ENCODE peak calls at places on chromosomes 12 and 14, in four cellular contexts. H is A549, X is K562, J is GM12878. F is an unnamed sample.

GRCh38 chr12:45305904-45306303 is 90.0 kb downstream of the ANO6 start:
- DNase-seq in H (no peak), X (no peak), J (no peak), F (no peak)

GRCh38 chr12:84856156-84856900 is 56.3 kb downstream of the SLC6A15 start:
- DNase-seq in H (no peak), X (no peak), J (no peak), F (no peak)

GRCh38 chr12:121238604-121239334 is 28.8 kb downstream of the P2RX4 start:
- DNase-seq in H (no peak), X (no peak), J (no peak), F (no peak)

GRCh38 chr12:121765573-121765972 is 27.9 kb downstream of the RHOF start:
- DNase-seq in H (no peak), X (peak), J (no peak), F (peak)

GRCh38 chr14:89445252-89445973 is 28.4 kb upstream of the FOXN3 start:
- DNase-seq in H (no peak), X (no peak), J (no peak), F (peak)

GRCh38 chr14:28142400-28143015 is 624.1 kb upstream of the FOXG1 start:
- DNase-seq in H (peak), X (no peak), J (no peak), F (no peak)

GRCh38 chr14:20969336-20969735 is 14.0 kb downstream of the RNASE2 start:
- DNase-seq in H (no peak), X (no peak), J (no peak), F (no peak)

GRCh38 chr12:111803038-111803626 is 36.4 kb downstream of the ALDH2 start:
- DNase-seq in H (no peak), X (no peak), J (no peak), F (no peak)

GRCh38 chr14:32468955-32469354 is 139.9 kb downstream of the AKAP6 start:
- DNase-seq in H (peak), X (no peak), J (no peak), F (peak)

GRCh38 chr12:50458606-50459005 is 46.2 kb upstream of the DIP2B start:
- DNase-seq in H (no peak), X (no peak), J (no peak), F (peak)

GRCh38 chr14:72736791-72737559 is 156.9 kb downstream of the DPF3 start:
- DNase-seq in H (no peak), X (no peak), J (no peak), F (no peak)

GRCh38 chr14:90911121-90911520 is 94.9 kb upstream of the TTC7B start:
- DNase-seq in H (peak), X (no peak), J (no peak), F (no peak)

GRCh38 chr14:100615736-100616695 is 28.8 kb upstream of the BEGAIN start:
- DNase-seq in H (no peak), X (no peak), J (no peak), F (no peak)

GRCh38 chr12:52740591-52740990 is 36.6 kb downstream of the KRT76 start:
- DNase-seq in H (peak), X (no peak), J (no peak), F (no peak)

DNA sequence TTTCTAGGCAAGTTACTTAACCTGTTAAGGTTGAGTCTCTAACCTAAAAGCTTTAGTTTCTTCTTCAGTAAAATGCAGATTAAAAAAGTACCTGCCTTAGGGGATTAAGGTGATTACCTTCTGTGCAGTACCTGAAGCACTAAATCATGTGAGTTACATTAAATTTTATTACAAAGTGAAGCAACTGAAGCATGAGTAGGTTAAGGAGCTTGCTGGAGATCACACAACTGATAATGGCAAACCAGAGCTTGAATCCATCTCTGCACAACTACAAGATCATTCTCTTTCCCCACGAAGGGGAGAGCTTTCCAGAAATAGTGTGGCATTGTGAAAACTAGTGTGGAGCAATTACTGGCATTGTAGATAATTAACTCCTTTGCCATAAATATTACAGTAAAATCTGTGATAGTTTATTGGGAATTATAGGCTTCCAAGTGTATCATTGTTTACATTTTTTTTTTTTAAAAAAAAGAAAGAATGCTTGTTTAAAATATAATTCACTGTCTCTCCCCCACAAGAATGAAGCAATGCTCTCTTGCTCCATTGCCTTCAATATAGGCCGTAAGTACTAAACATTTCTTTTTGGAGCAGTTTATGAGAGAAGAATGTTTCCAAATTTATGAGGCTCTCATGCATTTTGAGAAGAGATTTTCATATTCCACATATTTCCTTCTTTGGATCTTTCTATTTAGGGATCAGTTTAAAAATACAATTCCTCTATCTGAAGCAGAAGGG is 20.5 kb downstream of the SLC38A2 start:
- DNase-seq in H (no peak), X (no peak), J (no peak), F (no peak)
- TF ChIP-seq RCOR1 in H (no peak), X (no peak), J (no peak), F (no peak)

DNA sequence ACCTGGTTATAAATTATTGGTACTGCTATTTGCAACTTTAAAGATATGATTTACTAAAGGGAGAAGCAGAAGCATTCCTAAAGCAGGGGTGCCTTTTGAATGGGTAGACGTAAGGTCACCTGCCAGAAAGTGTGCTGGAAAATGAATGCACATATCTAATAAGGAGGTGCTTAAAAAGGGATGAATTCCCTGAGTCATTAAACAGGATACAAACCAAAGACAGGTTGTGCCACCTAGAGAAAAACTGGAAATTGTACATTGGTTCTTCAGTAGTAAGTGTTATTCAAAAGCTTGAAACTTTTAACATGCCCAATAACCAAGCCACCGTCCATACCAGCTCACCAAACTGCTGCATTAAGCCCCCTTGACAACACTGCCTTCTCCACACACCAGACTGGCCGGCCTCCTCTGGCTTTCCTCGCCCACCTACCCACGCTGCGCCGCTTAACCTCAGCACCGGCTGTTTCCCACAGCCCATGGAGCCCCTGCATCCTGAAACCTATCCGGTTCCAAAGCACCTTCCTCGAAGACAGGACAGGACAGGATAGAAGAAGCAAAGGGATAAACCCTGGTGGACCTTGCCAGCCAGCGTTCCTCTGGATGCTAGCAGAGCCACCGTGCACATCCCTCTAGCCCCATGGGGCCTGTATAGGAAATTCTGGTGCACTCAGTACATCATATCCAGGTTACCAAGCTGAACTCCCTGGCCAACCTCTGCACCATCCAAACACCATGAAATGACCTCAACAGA is 201.5 kb upstream of the CAND1 start:
- DNase-seq in H (peak), X (no peak), J (no peak), F (no peak)
- TF ChIP-seq CTCF in H (no peak), X (no peak), J (no peak), F (no peak)

GRCh38 chr12:47746523-47746922 is 12.2 kb downstream of the RAPGEF3 start:
- DNase-seq in H (no peak), X (no peak), J (no peak), F (no peak)

GRCh38 chr12:47744778-47745436 is 13.8 kb downstream of the RAPGEF3 start:
- DNase-seq in H (no peak), X (no peak), J (no peak), F (no peak)

GRCh38 chr12:47744005-47744651 is 14.6 kb downstream of the RAPGEF3 start:
- DNase-seq in H (peak), X (peak), J (no peak), F (no peak)

GRCh38 chr12:47746073-47746472 is 12.6 kb downstream of the RAPGEF3 start:
- DNase-seq in H (no peak), X (no peak), J (no peak), F (no peak)

GRCh38 chr12:47745485-47746041 is 13.1 kb downstream of the RAPGEF3 start:
- DNase-seq in H (no peak), X (no peak), J (no peak), F (no peak)
- TF ChIP-seq CEBPB in H (no peak), X (no peak), J (no peak), F (no peak)

DNA sequence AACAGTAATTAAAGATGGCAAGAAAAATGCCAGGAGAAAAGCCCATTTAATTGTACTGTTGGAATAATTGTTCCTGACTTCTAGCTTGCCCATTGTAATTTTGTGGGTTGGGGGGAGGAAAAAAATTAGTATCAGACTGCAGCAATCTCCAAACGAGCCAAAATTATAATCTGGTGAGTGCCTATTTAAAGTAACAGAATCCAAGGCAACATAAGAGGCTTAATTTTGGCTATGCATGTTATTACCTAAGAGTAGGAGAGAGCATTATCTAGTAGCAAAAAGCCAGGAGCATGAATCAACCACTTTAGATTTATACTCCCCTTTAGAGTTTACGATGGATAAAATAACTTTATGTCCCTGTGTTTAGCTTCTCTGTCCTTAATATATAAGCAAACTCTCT is 14.6 kb upstream of the DENND5B start:
- DNase-seq in H (no peak), X (no peak), J (no peak), F (no peak)
- TF ChIP-seq RCOR1 in H (no peak), X (no peak), J (no peak), F (no peak)

DNA sequence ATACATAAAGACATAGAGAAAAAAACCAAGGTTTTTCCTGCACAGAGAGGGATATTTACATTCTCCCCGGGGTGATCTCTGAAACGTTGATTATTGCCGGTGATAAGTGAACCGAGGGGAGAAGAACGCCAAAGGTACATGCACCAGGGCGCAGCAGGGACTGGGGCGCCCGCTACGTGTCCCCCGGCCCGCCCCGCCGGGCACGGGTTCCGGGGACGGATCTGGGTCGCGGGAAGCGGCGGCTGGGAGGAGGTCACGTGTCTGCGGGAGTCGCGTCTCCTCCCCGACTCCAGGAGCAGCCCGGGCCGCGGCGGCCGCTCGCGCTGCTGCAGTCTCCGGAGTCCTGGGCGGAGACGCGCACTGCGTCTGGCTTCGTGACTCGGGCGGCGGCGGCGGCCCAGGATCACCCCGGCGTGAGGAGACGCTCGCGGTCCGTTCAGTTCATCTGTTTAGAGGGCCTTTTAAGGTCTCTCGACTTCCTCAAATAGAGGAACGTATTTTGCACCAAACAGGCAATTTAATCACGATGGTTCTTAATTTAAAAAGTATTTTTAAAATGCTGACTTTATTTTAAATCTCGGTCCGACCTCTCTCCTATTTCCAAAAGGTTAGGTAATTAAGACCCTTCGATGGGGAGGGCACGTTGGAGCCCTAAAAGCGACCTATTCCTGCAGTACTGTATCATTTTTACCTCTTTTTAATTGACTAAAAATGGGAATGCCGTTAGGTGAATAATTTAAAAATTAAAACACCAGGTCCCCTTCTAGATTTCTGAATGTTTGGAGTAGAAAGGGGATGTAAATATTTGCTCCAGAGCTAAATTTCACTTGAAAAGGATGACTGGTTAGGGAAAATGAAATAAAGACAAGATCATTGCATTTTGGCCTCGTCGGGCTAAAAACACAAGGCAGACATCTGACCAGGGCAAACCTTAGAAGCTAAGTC is 1.8 kb upstream of the BHLHE41 start:
- DNase-seq in H (peak), X (peak), J (no peak), F (peak)
- TF ChIP-seq CTCF in H (no peak), X (no peak), J (no peak), F (no peak)

GRCh38 chr12:79360936-79361335 is 329.8 kb downstream of the PAWR start:
- DNase-seq in H (no peak), X (no peak), J (no peak), F (no peak)

GRCh38 chr12:79360269-79360668 is 330.5 kb downstream of the PAWR start:
- DNase-seq in H (no peak), X (no peak), J (no peak), F (no peak)

GRCh38 chr12:79364197-79364596 is 326.6 kb downstream of the PAWR start:
- DNase-seq in H (peak), X (peak), J (no peak), F (no peak)

DNA sequence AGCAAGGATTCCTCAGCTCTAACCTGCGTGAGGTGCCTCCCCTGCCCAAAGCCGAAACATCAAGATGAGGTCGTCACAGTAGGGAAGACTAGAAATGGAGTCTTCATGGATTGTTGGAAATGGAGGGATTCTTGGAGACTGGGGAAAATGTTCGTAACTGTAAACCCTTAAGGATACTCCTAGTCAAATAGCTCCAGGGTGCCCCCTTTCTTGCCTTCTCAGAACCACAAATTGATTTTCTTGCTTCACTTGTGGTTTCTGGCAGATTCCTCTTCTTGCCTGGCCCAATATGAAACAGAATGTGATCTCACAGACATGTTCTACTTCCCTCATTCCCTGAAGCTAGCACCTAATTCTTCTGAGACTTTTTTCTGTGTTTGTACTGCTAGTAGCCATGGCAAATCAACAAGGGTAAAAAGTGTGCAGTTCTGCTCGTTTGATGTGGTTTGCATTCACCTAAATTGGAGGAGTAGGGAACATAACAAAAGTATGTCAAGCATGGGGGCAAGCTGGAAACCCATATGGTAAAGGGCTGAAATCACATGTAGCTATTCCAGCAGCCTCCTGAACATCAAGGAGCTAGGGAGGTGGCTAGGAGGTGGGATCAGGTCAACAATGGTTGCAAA is 331.9 kb downstream of the PAWR start:
- DNase-seq in H (no peak), X (no peak), J (no peak), F (no peak)
- TF ChIP-seq CEBPB in H (no peak), X (no peak), J (no peak), F (no peak)

DNA sequence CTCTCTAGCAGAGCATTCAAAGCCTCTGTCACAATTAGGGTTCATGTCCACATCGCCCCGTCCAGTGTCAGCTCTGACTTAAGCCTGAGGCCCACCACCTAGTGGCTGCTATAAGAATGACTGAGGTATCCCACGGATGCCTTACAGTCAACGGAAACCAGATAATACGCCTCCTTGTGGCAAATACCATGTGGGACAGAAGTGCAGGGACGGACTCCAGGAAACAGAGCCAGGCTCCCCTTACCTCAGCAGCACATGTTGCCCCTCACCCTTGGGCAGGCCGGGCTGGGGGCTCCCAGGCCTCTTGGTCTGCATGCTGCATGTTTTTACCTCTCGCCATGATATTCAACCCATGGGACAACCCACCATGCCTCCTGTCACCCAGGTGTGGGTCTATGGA is 86.3 kb downstream of the VWF start:
- DNase-seq in H (peak), X (peak), J (no peak), F (peak)
- TF ChIP-seq RCOR1 in H (no peak), X (no peak), J (no peak), F (no peak)

GRCh38 chr12:32146074-32146873 is 39.6 kb downstream of the BICD1 start:
- DNase-seq in H (no peak), X (no peak), J (peak), F (no peak)
- TF ChIP-seq CTCF in H (no peak), X (no peak), J (no peak), F (no peak)

GRCh38 chr12:32357601-32358249 is 41.6 kb upstream of the FGD4 start:
- DNase-seq in H (no peak), X (no peak), J (no peak), F (no peak)
- TF ChIP-seq CEBPB in H (no peak), X (no peak), J (no peak), F (no peak)

DNA sequence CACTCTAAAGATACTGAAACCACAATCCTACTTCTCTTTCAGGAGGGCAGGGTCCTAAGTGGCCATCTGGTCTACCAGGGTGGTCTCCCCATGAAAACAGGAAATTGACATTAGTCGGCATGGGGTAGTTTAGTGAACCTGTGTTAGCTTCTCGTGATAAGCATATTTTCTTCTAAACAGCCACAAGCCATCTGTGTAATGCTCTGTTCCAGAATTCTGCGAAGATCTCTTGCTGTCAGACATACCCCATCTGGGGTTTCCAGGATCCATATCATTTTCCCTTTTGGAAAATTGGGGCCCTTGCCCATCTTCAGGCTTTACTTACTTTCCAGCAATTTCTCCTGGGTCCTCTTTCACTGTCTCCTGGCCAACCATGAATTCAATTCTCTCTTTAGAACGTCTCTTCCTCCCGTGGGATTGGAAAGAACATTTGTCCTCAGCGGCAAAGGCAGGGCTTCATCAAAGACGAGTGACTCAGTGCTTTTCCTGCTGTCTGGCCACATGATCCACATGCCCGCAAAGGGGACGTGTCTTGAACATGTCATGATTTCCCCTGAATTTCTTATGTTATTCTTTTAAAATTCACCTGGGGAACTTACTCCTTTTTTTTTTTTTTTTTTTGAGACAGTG is 21.4 kb upstream of the NCOR2 start:
- DNase-seq in H (no peak), X (no peak), J (no peak), F (peak)
- TF ChIP-seq RCOR1 in H (no peak), X (no peak), J (no peak), F (no peak)

F was measured in IMR-90.